ENCODE peak calls at places on chromosomes 11 and 22, in nine cellular contexts. One of them, this sample, is unnamed. For H3K27me3, the result is how much of the 10 kb centered on the place peaks cover.

GRCh38 chr11:105665281-105665680 is 55.4 kb downstream of the GRIA4 start:
- DNase-seq in heart right ventricle: no peak
- DNase-seq in pancreas: no peak
- DNase-seq in GM23338: peak
- DNase-seq in uterus: no peak
- DNase-seq in colonic mucosa: no peak
- DNase-seq in IMR-90: no peak
- DNase-seq in ovary: no peak
- DNase-seq in HepG2: no peak
- DNase-seq in this sample: no peak

GRCh38 chr22:49567894-49568750 is 259.6 kb downstream of the BRD1 start:
- DNase-seq in ovary: peak
- DNase-seq in IMR-90: no peak
- DNase-seq in uterus: peak
- DNase-seq in pancreas: peak
- DNase-seq in colonic mucosa: no peak
- DNase-seq in GM23338: no peak
- DNase-seq in HepG2: no peak
- DNase-seq in heart right ventricle: no peak
- DNase-seq in this sample: no peak

GRCh38 chr11:116136987-116137674 is 632.9 kb upstream of the CADM1 start:
- DNase-seq in heart right ventricle: no peak
- DNase-seq in HepG2: no peak
- DNase-seq in GM23338: no peak
- DNase-seq in IMR-90: no peak
- DNase-seq in colonic mucosa: no peak
- DNase-seq in pancreas: no peak
- DNase-seq in ovary: no peak
- DNase-seq in uterus: no peak
- DNase-seq in this sample: no peak

GRCh38 chr11:9625158-9625557 is 38.7 kb upstream of the SWAP70 start:
- DNase-seq in pancreas: no peak
- DNase-seq in GM23338: no peak
- DNase-seq in heart right ventricle: no peak
- DNase-seq in colonic mucosa: no peak
- DNase-seq in HepG2: no peak
- DNase-seq in ovary: no peak
- DNase-seq in uterus: peak
- DNase-seq in IMR-90: no peak
- DNase-seq in this sample: no peak

GRCh38 chr22:32005453-32005852 is 37.6 kb upstream of the SLC5A1 start:
- DNase-seq in GM23338: no peak
- DNase-seq in colonic mucosa: no peak
- DNase-seq in uterus: no peak
- DNase-seq in pancreas: no peak
- DNase-seq in ovary: no peak
- DNase-seq in heart right ventricle: no peak
- DNase-seq in IMR-90: peak
- DNase-seq in HepG2: no peak
- DNase-seq in this sample: no peak

GRCh38 chr22:50313021-50313420 is 5.6 kb upstream of the PLXNB2 start:
- DNase-seq in IMR-90: no peak
- DNase-seq in HepG2: no peak
- DNase-seq in uterus: no peak
- DNase-seq in GM23338: no peak
- DNase-seq in ovary: no peak
- DNase-seq in pancreas: no peak
- DNase-seq in colonic mucosa: no peak
- DNase-seq in heart right ventricle: no peak
- DNase-seq in this sample: no peak

GRCh38 chr11:131944709-131945108 is 574.3 kb downstream of the NTM start:
- DNase-seq in heart right ventricle: no peak
- DNase-seq in GM23338: no peak
- DNase-seq in ovary: no peak
- DNase-seq in IMR-90: peak
- DNase-seq in pancreas: no peak
- DNase-seq in uterus: no peak
- DNase-seq in HepG2: no peak
- DNase-seq in colonic mucosa: no peak
- DNase-seq in this sample: no peak

GRCh38 chr11:82003671-82004148 is 730.0 kb downstream of the FAM181B start:
- DNase-seq in pancreas: no peak
- DNase-seq in IMR-90: no peak
- DNase-seq in GM23338: no peak
- DNase-seq in colonic mucosa: no peak
- DNase-seq in HepG2: no peak
- DNase-seq in uterus: no peak
- DNase-seq in ovary: no peak
- DNase-seq in heart right ventricle: no peak
- DNase-seq in this sample: peak

GRCh38 chr22:19625331-19626041 is 88.8 kb upstream of the SEPTIN5 start:
- DNase-seq in ovary: no peak
- DNase-seq in IMR-90: no peak
- DNase-seq in colonic mucosa: no peak
- DNase-seq in GM23338: no peak
- DNase-seq in uterus: no peak
- DNase-seq in pancreas: no peak
- DNase-seq in HepG2: no peak
- DNase-seq in heart right ventricle: no peak
- DNase-seq in this sample: no peak

GRCh38 chr22:46631113-46631512 is 10.9 kb downstream of the GRAMD4 start:
- DNase-seq in pancreas: no peak
- DNase-seq in GM23338: no peak
- DNase-seq in heart right ventricle: no peak
- DNase-seq in colonic mucosa: no peak
- DNase-seq in ovary: no peak
- DNase-seq in uterus: no peak
- DNase-seq in IMR-90: no peak
- DNase-seq in HepG2: no peak
- DNase-seq in this sample: no peak

DNA sequence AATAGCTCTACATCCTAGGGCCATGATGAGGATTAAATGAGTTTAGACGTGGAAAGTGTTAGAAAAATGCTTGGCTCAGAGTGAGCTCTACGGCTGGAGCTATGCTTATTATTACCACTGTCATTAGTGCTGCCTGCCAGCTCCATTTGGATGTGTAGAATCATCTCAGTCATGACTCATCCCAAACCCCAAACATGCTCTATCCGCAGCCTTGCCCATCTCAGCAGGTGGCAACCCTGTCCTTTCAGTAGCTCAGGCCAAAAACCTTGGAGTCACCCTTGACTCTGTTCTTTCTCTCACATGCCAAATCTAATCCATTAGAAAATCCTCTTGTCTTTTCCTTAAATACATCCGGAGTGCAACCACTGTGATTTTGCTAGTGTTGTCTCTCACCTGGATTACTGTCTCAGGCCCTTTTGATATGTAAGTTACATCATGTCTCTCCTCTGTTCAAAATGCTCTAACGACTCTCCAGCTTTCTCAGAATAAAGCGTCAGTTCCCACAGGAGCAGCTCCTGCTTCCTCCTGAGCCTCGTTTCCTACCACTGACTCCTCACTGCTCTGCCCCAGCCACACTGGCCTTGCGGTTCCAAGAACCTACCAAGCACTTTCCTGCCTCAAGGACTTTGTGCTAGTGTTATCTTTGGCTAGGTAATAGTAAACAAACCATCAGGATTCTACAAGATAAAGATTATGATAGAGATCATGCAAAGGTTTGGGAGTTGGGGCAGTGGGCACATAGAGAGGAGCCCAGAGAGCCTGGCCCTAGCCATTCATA is 10.5 kb upstream of the CHRM1 start:
- DNase-seq in ovary: no peak
- DNase-seq in GM23338: no peak
- DNase-seq in IMR-90: no peak
- DNase-seq in HepG2: no peak
- DNase-seq in colonic mucosa: no peak
- DNase-seq in pancreas: peak
- DNase-seq in uterus: no peak
- DNase-seq in heart right ventricle: no peak
- DNase-seq in this sample: no peak
- H3K27me3 ChIP-seq in ovary: under half
- H3K27me3 ChIP-seq in GM23338: under half
- H3K27me3 ChIP-seq in IMR-90: under half
- H3K27me3 ChIP-seq in HepG2: under half
- H3K27me3 ChIP-seq in colonic mucosa: under half
- H3K27me3 ChIP-seq in pancreas: under half
- H3K27me3 ChIP-seq in uterus: under half
- H3K27me3 ChIP-seq in heart right ventricle: under half
- H3K27me3 ChIP-seq in this sample: under half

DNA sequence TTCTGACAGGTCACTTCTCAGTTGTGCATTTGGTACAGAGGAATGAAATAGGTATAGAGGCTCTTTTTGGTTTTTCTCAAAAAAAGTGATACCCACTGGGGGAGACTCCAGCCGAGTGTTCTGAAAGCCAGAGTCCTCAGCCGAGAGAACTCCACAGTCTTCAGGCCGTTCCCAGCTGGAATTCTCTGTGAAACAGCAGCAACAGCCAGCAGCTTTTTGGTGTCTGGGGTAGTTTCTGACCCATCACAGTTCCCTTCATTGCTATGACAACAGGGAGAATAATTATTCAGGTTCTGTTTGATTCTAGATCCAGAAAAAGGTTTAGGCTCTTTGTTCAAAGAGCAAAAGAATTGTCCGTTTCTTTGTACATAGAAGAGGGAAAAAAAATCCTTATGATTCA is 84.6 kb downstream of the C22orf31 start:
- DNase-seq in ovary: no peak
- DNase-seq in uterus: no peak
- DNase-seq in heart right ventricle: no peak
- DNase-seq in HepG2: no peak
- DNase-seq in colonic mucosa: no peak
- DNase-seq in pancreas: no peak
- DNase-seq in IMR-90: no peak
- DNase-seq in GM23338: peak
- DNase-seq in this sample: no peak
- H3K4me3 ChIP-seq in ovary: peak
- H3K4me3 ChIP-seq in uterus: no peak
- H3K4me3 ChIP-seq in heart right ventricle: no peak
- H3K4me3 ChIP-seq in HepG2: peak
- H3K4me3 ChIP-seq in colonic mucosa: no peak
- H3K4me3 ChIP-seq in pancreas: peak
- H3K4me3 ChIP-seq in IMR-90: no peak
- H3K4me3 ChIP-seq in GM23338: no peak
- H3K4me3 ChIP-seq in this sample: peak

GRCh38 chr11:46649180-46649738 is 31.9 kb downstream of the ATG13 start:
- DNase-seq in ovary: peak
- DNase-seq in colonic mucosa: peak
- DNase-seq in pancreas: no peak
- DNase-seq in GM23338: no peak
- DNase-seq in heart right ventricle: peak
- DNase-seq in uterus: peak
- DNase-seq in IMR-90: peak
- DNase-seq in HepG2: peak
- DNase-seq in this sample: peak
- H3K27ac ChIP-seq in ovary: peak
- H3K27ac ChIP-seq in colonic mucosa: no peak
- H3K27ac ChIP-seq in pancreas: no peak
- H3K27ac ChIP-seq in GM23338: peak
- H3K27ac ChIP-seq in heart right ventricle: peak
- H3K27ac ChIP-seq in uterus: peak
- H3K27ac ChIP-seq in IMR-90: peak
- H3K27ac ChIP-seq in HepG2: no peak
- H3K27ac ChIP-seq in this sample: peak

GRCh38 chr11:134332782-134333181 is 994 bp downstream of the GLB1L2 start:
- DNase-seq in GM23338: no peak
- DNase-seq in IMR-90: no peak
- DNase-seq in heart right ventricle: no peak
- DNase-seq in colonic mucosa: no peak
- DNase-seq in HepG2: no peak
- DNase-seq in uterus: no peak
- DNase-seq in pancreas: no peak
- DNase-seq in ovary: no peak
- DNase-seq in this sample: no peak
- H3K27me3 ChIP-seq in GM23338: under half
- H3K27me3 ChIP-seq in IMR-90: under half
- H3K27me3 ChIP-seq in heart right ventricle: under half
- H3K27me3 ChIP-seq in colonic mucosa: under half
- H3K27me3 ChIP-seq in HepG2: under half
- H3K27me3 ChIP-seq in uterus: under half
- H3K27me3 ChIP-seq in pancreas: under half
- H3K27me3 ChIP-seq in ovary: under half
- H3K27me3 ChIP-seq in this sample: under half

DNA sequence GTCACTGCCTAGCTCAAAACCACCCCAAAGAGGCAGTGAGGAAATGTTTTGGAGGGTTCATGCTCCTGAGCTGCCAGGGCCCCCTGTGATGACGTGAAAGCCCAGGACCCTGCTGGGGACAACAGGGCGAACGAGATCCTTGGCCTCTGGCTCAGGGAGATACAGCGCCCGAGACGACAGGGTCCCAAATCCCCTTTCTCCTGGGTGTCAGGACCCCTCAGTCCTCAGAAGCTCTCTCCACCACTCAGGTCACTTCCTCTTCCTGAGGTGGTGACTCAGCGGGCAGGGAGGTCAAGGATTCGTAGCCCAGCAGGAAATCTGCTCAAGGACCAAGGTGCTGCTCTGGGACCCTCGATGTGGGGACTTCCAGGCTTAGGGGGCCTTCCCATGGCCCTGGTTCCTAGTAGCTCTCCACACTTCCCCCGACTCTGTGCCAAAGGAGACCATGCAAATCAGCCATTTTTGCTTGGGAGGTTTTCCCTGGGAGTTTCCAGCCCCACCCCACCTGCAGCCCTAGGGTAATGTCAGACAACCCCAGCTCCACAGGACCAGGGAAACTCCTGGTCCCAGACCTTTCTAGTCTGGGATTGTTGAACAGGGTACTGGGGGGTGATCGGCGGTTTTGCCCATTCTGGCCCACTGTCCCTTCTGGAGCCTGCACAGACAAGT is 12.8 kb downstream of the BCL9L start:
- DNase-seq in GM23338: no peak
- DNase-seq in pancreas: no peak
- DNase-seq in IMR-90: peak
- DNase-seq in heart right ventricle: no peak
- DNase-seq in colonic mucosa: peak
- DNase-seq in HepG2: no peak
- DNase-seq in uterus: peak
- DNase-seq in ovary: no peak
- DNase-seq in this sample: peak
- H3K4me3 ChIP-seq in GM23338: peak
- H3K4me3 ChIP-seq in pancreas: peak
- H3K4me3 ChIP-seq in IMR-90: no peak
- H3K4me3 ChIP-seq in heart right ventricle: peak
- H3K4me3 ChIP-seq in colonic mucosa: no peak
- H3K4me3 ChIP-seq in HepG2: no peak
- H3K4me3 ChIP-seq in uterus: peak
- H3K4me3 ChIP-seq in ovary: no peak
- H3K4me3 ChIP-seq in this sample: no peak

GRCh38 chr11:117716652-117717440 is 80.2 kb downstream of the DSCAML1 start:
- DNase-seq in pancreas: no peak
- DNase-seq in IMR-90: no peak
- DNase-seq in uterus: no peak
- DNase-seq in HepG2: no peak
- DNase-seq in ovary: no peak
- DNase-seq in GM23338: no peak
- DNase-seq in heart right ventricle: no peak
- DNase-seq in colonic mucosa: no peak
- DNase-seq in this sample: no peak
- H3K27ac ChIP-seq in pancreas: no peak
- H3K27ac ChIP-seq in IMR-90: no peak
- H3K27ac ChIP-seq in uterus: no peak
- H3K27ac ChIP-seq in HepG2: no peak
- H3K27ac ChIP-seq in ovary: no peak
- H3K27ac ChIP-seq in GM23338: no peak
- H3K27ac ChIP-seq in heart right ventricle: no peak
- H3K27ac ChIP-seq in colonic mucosa: no peak
- H3K27ac ChIP-seq in this sample: no peak

This sample was measured in SJSA1.